ENCODE peak calls at places on chromosomes 13 and 19, in eight cellular contexts. L is lower leg skin, C is AG09319, S is IMR-90, Y is left ventricle myocardium inferior, X is thyroid gland, G is HCT116, T is cardiac fibroblast. K is an unnamed sample.

GRCh38 chr13:70960841-70961443 is 852.7 kb upstream of the KLHL1 start:
- DNase-seq in L (no peak), C (no peak), S (peak), Y (no peak), X (no peak), G (no peak), T (peak), K (peak)

GRCh38 chr19:42048992-42049391 is 21.0 kb downstream of the GRIK5 start:
- DNase-seq in L (no peak), C (no peak), S (no peak), Y (no peak), X (no peak), G (no peak), T (no peak), K (no peak)

GRCh38 chr13:92187378-92187989 is 789.1 kb downstream of the GPC5 start:
- DNase-seq in L (peak), C (no peak), S (peak), Y (no peak), X (no peak), G (no peak), T (peak), K (peak)

GRCh38 chr13:25468330-25469178 is 96.8 kb downstream of the ATP8A2 start:
- DNase-seq in L (no peak), C (no peak), S (no peak), Y (no peak), X (peak), G (no peak), T (no peak), K (peak)

GRCh38 chr13:113116206-113116800 is 6.3 kb upstream of the F10 start:
- DNase-seq in L (no peak), C (no peak), S (no peak), Y (no peak), X (no peak), G (no peak), T (no peak), K (no peak)

GRCh38 chr13:79937311-79938243 is 403.3 kb downstream of the SPRY2 start:
- DNase-seq in L (no peak), C (no peak), S (no peak), Y (no peak), X (no peak), G (no peak), T (peak), K (no peak)

GRCh38 chr19:40650749-40651305 is 39.6 kb downstream of the NUMBL start:
- DNase-seq in L (peak), C (peak), S (peak), Y (no peak), X (no peak), G (no peak), T (peak), K (no peak)

GRCh38 chr13:98315466-98315865 is 138.4 kb upstream of the RNF113B start:
- DNase-seq in L (no peak), C (no peak), S (peak), Y (no peak), X (peak), G (no peak), T (peak), K (no peak)

GRCh38 chr13:32142956-32143375 is 111.4 kb downstream of the FRY start:
- DNase-seq in L (no peak), C (peak), S (peak), Y (no peak), X (no peak), G (no peak), T (peak), K (no peak)

GRCh38 chr19:51346742-51347141 is 4.8 kb upstream of the VSIG10L start:
- DNase-seq in L (no peak), C (no peak), S (no peak), Y (no peak), X (no peak), G (no peak), T (no peak), K (no peak)

GRCh38 chr19:45798995-45799517 is 6.4 kb upstream of the DMWD start:
- DNase-seq in L (no peak), C (peak), S (peak), Y (peak), X (peak), G (no peak), T (peak), K (peak)

GRCh38 chr19:45446295-45446694 is 21.5 kb upstream of the FOSB start:
- DNase-seq in L (no peak), C (no peak), S (peak), Y (no peak), X (no peak), G (no peak), T (peak), K (no peak)

GRCh38 chr19:46495789-46496099 is at the start of gene PNMA8B:
- DNase-seq in L (no peak), C (no peak), S (peak), Y (peak), X (peak), G (no peak), T (peak), K (peak)

GRCh38 chr13:81051873-81052272 is 710.9 kb upstream of the SPRY2 start:
- DNase-seq in L (no peak), C (no peak), S (no peak), Y (no peak), X (no peak), G (no peak), T (peak), K (no peak)

GRCh38 chr13:41563501-41564001 is 106.2 kb downstream of the RGCC start:
- DNase-seq in L (no peak), C (peak), S (peak), Y (no peak), X (no peak), G (no peak), T (peak), K (no peak)

GRCh38 chr13:23960566-23961156 is 63.4 kb upstream of the C1QTNF9B start:
- DNase-seq in L (no peak), C (no peak), S (peak), Y (no peak), X (no peak), G (peak), T (peak), K (no peak)

GRCh38 chr19:49421039-49421877 is 2.0 kb downstream of the PTH2 start:
- DNase-seq in L (peak), C (no peak), S (peak), Y (peak), X (peak), G (no peak), T (peak), K (peak)

GRCh38 chr19:49423985-49424303 is 703 bp upstream of the PTH2 start:
- DNase-seq in L (no peak), C (no peak), S (no peak), Y (no peak), X (no peak), G (no peak), T (no peak), K (no peak)

GRCh38 chr19:49423278-49423984 is at the start of gene PTH2:
- DNase-seq in L (no peak), C (no peak), S (no peak), Y (no peak), X (no peak), G (no peak), T (no peak), K (no peak)

GRCh38 chr19:49421878-49422202 is 1.4 kb downstream of the PTH2 start:
- DNase-seq in L (no peak), C (no peak), S (no peak), Y (no peak), X (no peak), G (no peak), T (no peak), K (no peak)

GRCh38 chr19:49422407-49423277 is 599 bp downstream of the PTH2 start:
- DNase-seq in L (no peak), C (no peak), S (peak), Y (peak), X (no peak), G (no peak), T (peak), K (peak)
- TF ChIP-seq CTCF in L (no peak), C (peak), S (peak), Y (peak), X (peak), G (no peak), T (peak), K (peak)

DNA sequence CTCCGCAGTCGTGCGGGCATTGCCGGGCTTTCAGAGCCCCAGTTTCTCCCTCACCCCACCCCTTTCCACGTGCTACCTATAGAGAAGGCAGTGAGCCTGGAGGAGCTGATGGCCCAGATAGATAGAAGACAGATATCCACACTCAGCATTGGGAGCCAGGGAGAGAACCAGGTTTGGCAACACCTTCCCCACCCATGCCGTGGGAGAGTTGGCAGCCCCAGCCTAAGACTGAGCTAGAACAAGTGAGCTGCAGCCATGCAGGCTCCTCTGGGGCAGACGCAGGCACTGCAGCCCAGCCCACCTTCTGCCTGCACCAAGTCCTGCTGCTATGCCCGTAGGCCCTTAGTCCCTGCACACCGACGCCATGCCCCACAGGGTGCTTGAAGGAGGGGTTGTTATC is 10.3 kb upstream of the KRTDAP start:
- DNase-seq in L (no peak), C (no peak), S (no peak), Y (no peak), X (no peak), G (no peak), T (no peak), K (no peak)
- TF ChIP-seq CTCF in L (no peak), C (no peak), S (no peak), Y (no peak), X (no peak), G (no peak), T (no peak), K (no peak)

GRCh38 chr13:109733550-109733949 is 52.8 kb downstream of the IRS2 start:
- DNase-seq in L (no peak), C (no peak), S (no peak), Y (no peak), X (no peak), G (no peak), T (no peak), K (no peak)

GRCh38 chr13:109735567-109735966 is 50.8 kb downstream of the IRS2 start:
- DNase-seq in L (no peak), C (no peak), S (no peak), Y (no peak), X (no peak), G (no peak), T (no peak), K (no peak)

GRCh38 chr13:109730832-109731335 is 55.5 kb downstream of the IRS2 start:
- DNase-seq in L (no peak), C (no peak), S (no peak), Y (no peak), X (no peak), G (no peak), T (no peak), K (no peak)

GRCh38 chr13:109737046-109737573 is 49.3 kb downstream of the IRS2 start:
- DNase-seq in L (no peak), C (no peak), S (no peak), Y (no peak), X (no peak), G (no peak), T (no peak), K (no peak)

DNA sequence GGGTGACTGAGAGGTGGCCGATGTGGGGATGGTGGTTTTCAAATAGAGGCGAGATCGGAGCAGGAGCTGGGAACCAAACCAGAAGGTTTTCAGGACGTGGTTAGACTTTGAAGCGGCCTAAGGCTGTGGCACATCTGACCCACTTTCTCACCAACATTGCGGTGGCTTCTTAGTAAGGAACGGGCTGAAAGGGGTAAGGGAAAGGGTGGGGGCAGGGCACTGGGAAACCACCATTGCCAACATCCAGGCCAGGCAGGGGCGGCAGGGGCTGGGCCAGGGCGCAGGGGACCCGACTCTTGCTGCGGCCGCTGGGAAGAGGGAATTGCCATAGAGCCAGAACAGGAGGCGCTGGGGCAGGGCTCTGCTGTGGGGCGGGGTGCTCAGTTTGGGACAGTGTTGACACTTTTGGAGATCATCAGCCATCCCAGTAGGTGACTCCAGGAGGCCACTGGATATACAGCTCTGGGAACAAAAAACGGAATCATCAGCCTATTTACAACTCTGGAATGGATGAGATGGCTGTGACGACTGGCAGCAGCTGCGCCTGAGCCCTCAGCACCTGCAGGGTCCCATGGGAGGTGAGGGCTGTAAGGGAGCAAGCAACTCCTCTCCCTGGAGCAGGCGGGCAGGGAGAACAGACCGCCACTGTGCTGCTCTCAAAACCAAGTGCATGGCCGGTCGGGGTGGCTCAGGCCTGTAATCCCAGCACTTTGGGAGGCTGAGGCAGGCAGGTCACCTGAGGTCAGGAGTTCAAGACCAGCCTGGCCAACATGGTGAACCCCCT is 52.2 kb downstream of the IRS2 start:
- DNase-seq in L (no peak), C (no peak), S (no peak), Y (no peak), X (no peak), G (no peak), T (no peak), K (no peak)
- TF ChIP-seq CTCF in L (no peak), C (no peak), S (no peak), Y (no peak), X (no peak), G (no peak), T (no peak), K (no peak)

DNA sequence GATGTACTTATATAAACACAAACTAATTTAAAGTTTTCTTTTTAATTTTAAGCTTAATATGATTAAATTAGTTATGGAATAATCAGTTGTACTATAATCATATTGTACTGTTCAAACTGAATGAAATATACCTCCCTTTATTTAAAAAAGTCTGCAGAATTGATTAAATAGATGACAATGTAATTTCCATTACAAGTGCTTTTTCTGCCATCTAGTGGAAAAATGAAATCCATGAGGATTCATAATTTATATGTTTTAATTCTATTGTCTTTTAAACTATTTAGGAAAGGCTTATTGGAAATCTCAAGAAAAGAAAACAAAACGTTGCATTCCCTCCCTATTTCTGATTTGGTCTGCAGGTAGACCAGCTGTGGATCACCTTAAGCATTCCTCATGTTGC is 30.8 kb downstream of the MZT1 start:
- DNase-seq in L (no peak), C (no peak), S (peak), Y (no peak), X (no peak), G (peak), T (peak), K (no peak)
- TF ChIP-seq CTCF in L (no peak), C (peak), S (peak), Y (peak), X (no peak), G (peak), T (peak), K (peak)

K was measured in neural crest cell.